ENCODE peak calls at places on chromosomes 7 and 10, in four cellular contexts. U is IMR-90; X is neural progenitor cell; D is CD8-positive, alpha-beta T cell. Z is an unnamed sample.

GRCh38 chr7:84040365-84040764 is 154.2 kb downstream of the SEMA3A start:
- DNase-seq in U (no peak), X (peak; percentile 91), D (no peak), Z (no peak)

GRCh38 chr7:154302380-154302779 is 250.2 kb downstream of the DPP6 start:
- DNase-seq in U (no peak), X (no peak), D (no peak), Z (no peak)

GRCh38 chr7:30285067-30285530 is 702 bp downstream of the ZNRF2 start:
- DNase-seq in U (peak; percentile 8), D (peak; percentile 21), X (peak; percentile 81), Z (peak; percentile 44)

GRCh38 chr10:128608791-128609190 is 482.6 kb upstream of the MKI67 start:
- DNase-seq in U (no peak), X (no peak), D (no peak), Z (no peak)

GRCh38 chr10:128855656-128856428 is 611.2 kb upstream of the MGMT start:
- DNase-seq in D (no peak), U (no peak), X (no peak), Z (no peak)

GRCh38 chr10:132329565-132330485 is 2.2 kb upstream of the LRRC27 start:
- DNase-seq in X (no peak), D (no peak), U (peak; percentile 36), Z (peak; percentile 65)

GRCh38 chr10:119659951-119660350 is 8.8 kb downstream of the BAG3 start:
- DNase-seq in U (no peak), D (no peak), X (no peak), Z (no peak)

GRCh38 chr7:43077732-43078391 is 34.6 kb upstream of the HECW1 start:
- DNase-seq in D (no peak), X (peak; percentile 36), U (peak; percentile 18), Z (peak; percentile 21)

GRCh38 chr7:27642271-27642670 is 20.4 kb downstream of the HIBADH start:
- DNase-seq in D (no peak), U (no peak), X (no peak), Z (no peak)

GRCh38 chr7:38740041-38740440 is 108.9 kb upstream of the AMPH start:
- DNase-seq in U (no peak), D (no peak), X (no peak), Z (no peak)

GRCh38 chr10:26022831-26023230 is 88.8 kb downstream of the MYO3A start:
- DNase-seq in U (no peak), X (no peak), D (no peak), Z (no peak)

GRCh38 chr10:92572362-92573090 is 1.4 kb downstream of the IDE start:
- DNase-seq in U (no peak), X (peak; percentile 30), D (no peak), Z (no peak)

GRCh38 chr7:95630702-95631458 is 34.6 kb upstream of the PDK4 start:
- DNase-seq in U (no peak), X (no peak), D (no peak), Z (peak; percentile 46)

DNA sequence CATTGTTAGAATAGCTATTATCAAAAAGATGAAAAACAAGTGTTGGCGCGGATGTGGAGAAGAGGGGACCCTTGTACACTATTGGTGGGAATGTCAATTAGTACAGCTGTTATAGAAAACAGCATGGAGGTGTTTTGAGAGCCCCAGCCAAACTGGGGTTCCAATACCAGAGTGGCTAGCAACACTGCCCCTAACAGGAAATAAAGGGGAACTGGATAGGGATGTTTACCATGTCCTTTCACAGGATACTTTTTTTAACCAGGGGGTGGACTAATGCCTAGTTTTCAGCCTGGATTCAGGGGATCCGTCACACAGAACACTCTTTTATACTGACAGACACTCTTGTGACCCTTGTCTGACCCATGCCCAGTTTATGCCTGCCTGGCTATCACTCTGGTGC is 6.9 kb upstream of the GSTK1 start:
- DNase-seq in U (no peak), D (no peak), X (peak; percentile 9), Z (no peak)
- TF ChIP-seq CTCF in U (no peak), D (no peak), X (peak; percentile 25), Z (peak; percentile 33)

GRCh38 chr7:106770191-106770590 is 94.9 kb upstream of the PIK3CG start:
- DNase-seq in U (peak; percentile 96), D (no peak), X (no peak), Z (peak; percentile 66)

GRCh38 chr7:106767498-106768323 is 97.4 kb upstream of the PIK3CG start:
- DNase-seq in X (no peak), D (no peak), U (peak; percentile 90), Z (peak; percentile 25)

GRCh38 chr7:106766551-106766950 is 98.5 kb upstream of the PIK3CG start:
- DNase-seq in D (no peak), U (peak; percentile 20), X (no peak), Z (no peak)

GRCh38 chr7:106767073-106767472 is 98.0 kb upstream of the PIK3CG start:
- DNase-seq in X (no peak), D (no peak), U (peak; percentile 51), Z (no peak)

GRCh38 chr7:106768324-106768751 is 96.7 kb upstream of the PIK3CG start:
- DNase-seq in X (no peak), D (no peak), U (no peak), Z (no peak)
- H3K4me3 ChIP-seq in X (no peak overlapping the region), D (peak overlapping the region; percentile 13), U (peak overlapping the region; percentile 17), Z (no peak overlapping the region)

DNA sequence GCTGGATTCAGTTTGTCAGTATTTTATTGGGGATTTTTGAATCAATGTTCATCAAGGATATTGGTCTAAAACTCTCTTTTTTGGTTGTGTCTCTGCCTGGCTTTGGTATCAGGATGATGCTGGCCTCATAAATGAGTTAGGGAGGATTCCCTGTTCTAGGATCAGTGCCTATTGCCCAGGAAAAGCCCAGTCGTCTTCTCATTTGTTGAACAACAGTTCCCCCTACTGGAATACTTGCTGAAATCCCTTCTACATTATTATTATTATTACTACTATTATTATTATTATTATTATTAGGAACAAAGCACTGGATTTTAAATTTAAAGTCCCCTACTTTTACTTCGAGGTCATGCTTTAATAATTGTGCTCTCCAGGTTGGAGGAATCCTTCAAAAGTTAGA is 528.9 kb downstream of the MAGI2 start:
- DNase-seq in U (peak; percentile 43), D (no peak), X (peak; percentile 57), Z (peak; percentile 52)
- TF ChIP-seq CTCF in U (peak; percentile 45), D (no peak), X (peak; percentile 63), Z (no peak)

DNA sequence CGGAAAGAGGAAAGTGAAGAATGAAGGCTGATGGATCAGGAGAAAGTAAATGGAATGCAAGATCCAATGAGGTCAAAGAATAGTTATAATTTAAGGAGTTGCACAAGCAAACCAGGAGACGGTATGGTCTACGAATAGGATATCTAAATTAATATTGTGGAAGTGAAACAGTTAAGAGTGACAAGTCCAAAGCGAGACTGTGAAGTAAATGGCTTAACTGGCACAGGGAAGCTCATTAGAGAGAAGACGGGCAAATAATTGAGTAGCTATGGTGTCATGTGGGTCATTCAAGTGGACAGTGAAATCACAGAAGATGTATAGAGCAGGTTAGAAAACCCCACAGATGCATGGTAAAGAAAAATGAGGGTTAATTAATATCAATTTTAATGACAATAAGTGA is 3.2 kb downstream of the CYP51A1 start:
- DNase-seq in D (no peak), U (no peak), X (no peak), Z (no peak)
- H3K4me3 ChIP-seq in D (no peak overlapping the region), U (no peak overlapping the region), X (peak overlapping the region; percentile 95), Z (no peak overlapping the region)

GRCh38 chr7:114405427-114405826 is 9.2 kb upstream of the FOXP2 start:
- DNase-seq in U (no peak), X (peak; percentile 9), D (no peak), Z (peak; percentile 13)
- TF ChIP-seq CTCF in U (peak; percentile 27), X (peak; percentile 65), D (no peak), Z (peak; percentile 13)

DNA sequence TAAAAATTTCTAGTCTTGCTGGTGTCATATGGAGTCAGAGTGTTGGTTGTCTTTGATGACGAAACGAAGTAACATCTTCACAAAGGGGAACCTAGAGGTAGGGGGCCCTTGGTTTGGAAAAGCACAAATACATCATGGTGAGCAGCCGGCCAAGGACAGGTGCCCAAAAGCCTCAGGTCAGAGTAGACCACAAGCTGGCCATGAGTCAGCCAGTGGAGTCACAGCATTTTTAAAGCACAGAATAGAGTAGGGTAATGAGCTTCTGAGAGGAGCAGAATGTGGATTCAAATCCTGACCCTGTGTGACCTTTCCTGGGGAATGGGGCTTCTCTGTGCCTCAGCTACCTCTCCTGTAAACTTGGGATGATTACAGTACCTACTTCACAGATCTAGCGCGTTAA is 5.3 kb downstream of the CAMK2B start:
- DNase-seq in U (peak; percentile 6), X (no peak), D (no peak), Z (no peak)
- H3K4me3 ChIP-seq in U (no peak overlapping the region), X (no peak overlapping the region), D (no peak overlapping the region), Z (no peak overlapping the region)